ENCODE peak calls at places on chromosome 18, in five cellular contexts. D is stomach, E is retinal pigment epithelial cell, P is omental fat pad, N is GM10248. W is an unnamed sample.

GRCh38 chr18:79797518-79798345 is at the start of gene KCNG2:
- DNase-seq in D (no peak), E (no peak), P (no peak), N (peak), W (peak)

GRCh38 chr18:74064510-74064909 is 83.1 kb downstream of the FBXO15 start:
- DNase-seq in D (no peak), E (no peak), P (no peak), N (no peak), W (no peak)

GRCh38 chr18:32096936-32097335 is 5.3 kb downstream of the RNF138 start:
- DNase-seq in D (no peak), E (no peak), P (no peak), N (no peak), W (no peak)

GRCh38 chr18:23134780-23135678 is at the start of gene CABLES1:
- DNase-seq in D (peak), E (no peak), P (no peak), N (peak), W (peak)

GRCh38 chr18:23939896-23940295 is 74.7 kb upstream of the TTC39C start:
- DNase-seq in D (no peak), E (no peak), P (no peak), N (no peak), W (no peak)

GRCh38 chr18:44884446-44884845 is 203.8 kb downstream of the SETBP1 start:
- DNase-seq in D (no peak), E (no peak), P (no peak), N (no peak), W (no peak)

GRCh38 chr18:61742555-61743429 is 150.0 kb downstream of the RNF152 start:
- DNase-seq in D (no peak), E (no peak), P (no peak), N (no peak), W (peak)

GRCh38 chr18:11987527-11987926 is 6.2 kb downstream of the IMPA2 start:
- DNase-seq in D (no peak), E (no peak), P (no peak), N (no peak), W (no peak)

GRCh38 chr18:33572022-33572421 is 6.0 kb upstream of the ASXL3 start:
- DNase-seq in D (no peak), E (no peak), P (no peak), N (no peak), W (no peak)

GRCh38 chr18:48814490-48815181 is 136.1 kb downstream of the SMAD7 start:
- DNase-seq in D (peak), E (no peak), P (peak), N (no peak), W (no peak)

GRCh38 chr18:3453540-3454364 is 3.8 kb downstream of the TGIF1 start:
- DNase-seq in D (peak), E (no peak), P (no peak), N (no peak), W (peak)

GRCh38 chr18:67381608-67382150 is 134.8 kb downstream of the DSEL start:
- DNase-seq in D (no peak), E (no peak), P (no peak), N (no peak), W (no peak)

GRCh38 chr18:9913151-9913525 is 678 bp upstream of the VAPA start:
- DNase-seq in D (no peak), E (no peak), P (no peak), N (no peak), W (no peak)

GRCh38 chr18:22838639-22839487 is 94.3 kb upstream of the RBBP8 start:
- DNase-seq in D (no peak), E (no peak), P (no peak), N (no peak), W (no peak)

GRCh38 chr18:36493349-36494281 is 196.1 kb downstream of the FHOD3 start:
- DNase-seq in D (no peak), E (no peak), P (no peak), N (no peak), W (no peak)

GRCh38 chr18:74489631-74490030 is 6.5 kb upstream of the CNDP2 start:
- DNase-seq in D (no peak), E (no peak), P (no peak), N (no peak), W (no peak)

GRCh38 chr18:55097406-55098170 is 138.3 kb upstream of the CCDC68 start:
- DNase-seq in D (no peak), E (peak), P (no peak), N (no peak), W (no peak)

GRCh38 chr18:3889803-3890202 is 439.8 kb downstream of the TGIF1 start:
- DNase-seq in D (no peak), E (no peak), P (no peak), N (no peak), W (no peak)

GRCh38 chr18:65988371-65988770 is 237.6 kb downstream of the CDH7 start:
- DNase-seq in D (no peak), E (no peak), P (no peak), N (no peak), W (no peak)

GRCh38 chr18:70322928-70323327 is 34.1 kb downstream of the SOCS6 start:
- DNase-seq in D (no peak), E (peak), P (no peak), N (no peak), W (peak)

GRCh38 chr18:8966819-8967218 is 135.7 kb upstream of the NDUFV2 start:
- DNase-seq in D (no peak), E (no peak), P (no peak), N (no peak), W (no peak)

GRCh38 chr18:61992285-61992684 is 99.5 kb upstream of the RNF152 start:
- DNase-seq in D (no peak), E (peak), P (no peak), N (no peak), W (no peak)

GRCh38 chr18:34773961-34774754 is 64.1 kb downstream of the DTNA start:
- DNase-seq in D (peak), E (peak), P (peak), N (no peak), W (peak)

GRCh38 chr18:37328946-37329719 is 236.5 kb downstream of the CELF4 start:
- DNase-seq in D (no peak), E (no peak), P (no peak), N (no peak), W (no peak)

GRCh38 chr18:2431836-2432235 is 139.5 kb downstream of the METTL4 start:
- DNase-seq in D (no peak), E (no peak), P (no peak), N (no peak), W (no peak)

GRCh38 chr18:35071819-35072247 is 30.6 kb downstream of the MAPRE2 start:
- DNase-seq in D (no peak), E (no peak), P (no peak), N (no peak), W (no peak)

GRCh38 chr18:11147371-11147860 is 2.0 kb downstream of the PIEZO2 start:
- DNase-seq in D (no peak), E (no peak), P (no peak), N (no peak), W (no peak)

GRCh38 chr18:63206433-63207153 is 113.0 kb downstream of the BCL2 start:
- DNase-seq in D (no peak), E (no peak), P (no peak), N (no peak), W (no peak)

GRCh38 chr18:48973731-48974130 is 23.0 kb upstream of the SMAD7 start:
- DNase-seq in D (no peak), E (no peak), P (no peak), N (no peak), W (no peak)

GRCh38 chr18:31774960-31775359 is 14.3 kb upstream of the SLC25A52 start:
- DNase-seq in D (no peak), E (no peak), P (no peak), N (no peak), W (no peak)

GRCh38 chr18:295756-296155 is 27.9 kb upstream of the THOC1 start:
- DNase-seq in D (no peak), E (no peak), P (no peak), N (no peak), W (no peak)

DNA sequence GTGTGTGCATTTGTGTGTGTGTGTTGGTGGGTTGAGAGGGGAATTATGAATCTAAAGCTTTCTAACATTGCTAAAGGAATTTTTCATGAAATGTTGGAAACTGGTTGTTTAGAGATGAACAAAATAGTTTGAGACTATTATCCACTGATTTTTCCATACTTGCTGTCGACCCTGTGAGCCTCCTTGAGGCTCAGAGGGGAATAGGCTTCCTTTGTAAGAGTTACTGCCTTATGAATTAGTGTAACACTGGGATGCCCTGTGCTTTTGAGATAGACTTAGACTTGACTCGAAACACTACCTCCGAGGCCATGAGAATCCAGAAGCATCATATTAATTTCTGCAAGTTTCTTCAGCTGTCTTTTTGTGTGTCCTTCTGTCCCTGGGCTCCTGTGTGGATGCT is 37.9 kb downstream of the AQP4 start:
- DNase-seq in D (no peak), E (no peak), P (no peak), N (no peak), W (no peak)
- TF ChIP-seq CTCF in D (no peak), E (no peak), P (no peak), N (no peak), W (no peak)

DNA sequence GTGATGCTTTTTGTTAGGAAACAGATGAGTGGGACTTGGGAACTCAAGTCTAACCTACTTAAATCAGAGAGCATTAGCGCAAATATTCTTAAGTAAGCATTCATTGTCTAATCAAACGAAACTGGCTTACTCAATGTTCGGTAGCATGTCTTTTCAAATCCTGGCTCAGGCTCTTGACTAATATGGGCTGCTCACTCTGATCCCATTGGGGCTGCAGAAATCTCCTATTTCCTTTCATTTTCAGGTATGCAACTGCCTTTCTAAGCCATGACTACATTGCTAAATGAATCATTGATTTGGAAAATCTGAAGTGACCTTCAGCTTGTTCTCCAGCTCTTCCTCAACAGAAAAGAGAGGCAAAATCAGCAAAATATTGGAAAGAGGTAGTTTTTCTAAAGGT is 2084.4 kb upstream of the PIK3C3 start:
- DNase-seq in D (no peak), E (peak), P (no peak), N (no peak), W (no peak)
- TF ChIP-seq CTCF in D (no peak), E (no peak), P (no peak), N (no peak), W (no peak)

GRCh38 chr18:59275406-59275949 is 2.2 kb upstream of the RAX start:
- DNase-seq in D (no peak), E (no peak), P (no peak), N (no peak), W (no peak)

GRCh38 chr18:59273936-59274928 is 978 bp upstream of the RAX start:
- DNase-seq in D (no peak), E (no peak), P (no peak), N (no peak), W (no peak)

GRCh38 chr18:59271606-59272220 is 1.5 kb downstream of the RAX start:
- DNase-seq in D (no peak), E (peak), P (no peak), N (no peak), W (no peak)

GRCh38 chr18:59272221-59272888 is 899 bp downstream of the RAX start:
- DNase-seq in D (no peak), E (no peak), P (no peak), N (peak), W (no peak)

DNA sequence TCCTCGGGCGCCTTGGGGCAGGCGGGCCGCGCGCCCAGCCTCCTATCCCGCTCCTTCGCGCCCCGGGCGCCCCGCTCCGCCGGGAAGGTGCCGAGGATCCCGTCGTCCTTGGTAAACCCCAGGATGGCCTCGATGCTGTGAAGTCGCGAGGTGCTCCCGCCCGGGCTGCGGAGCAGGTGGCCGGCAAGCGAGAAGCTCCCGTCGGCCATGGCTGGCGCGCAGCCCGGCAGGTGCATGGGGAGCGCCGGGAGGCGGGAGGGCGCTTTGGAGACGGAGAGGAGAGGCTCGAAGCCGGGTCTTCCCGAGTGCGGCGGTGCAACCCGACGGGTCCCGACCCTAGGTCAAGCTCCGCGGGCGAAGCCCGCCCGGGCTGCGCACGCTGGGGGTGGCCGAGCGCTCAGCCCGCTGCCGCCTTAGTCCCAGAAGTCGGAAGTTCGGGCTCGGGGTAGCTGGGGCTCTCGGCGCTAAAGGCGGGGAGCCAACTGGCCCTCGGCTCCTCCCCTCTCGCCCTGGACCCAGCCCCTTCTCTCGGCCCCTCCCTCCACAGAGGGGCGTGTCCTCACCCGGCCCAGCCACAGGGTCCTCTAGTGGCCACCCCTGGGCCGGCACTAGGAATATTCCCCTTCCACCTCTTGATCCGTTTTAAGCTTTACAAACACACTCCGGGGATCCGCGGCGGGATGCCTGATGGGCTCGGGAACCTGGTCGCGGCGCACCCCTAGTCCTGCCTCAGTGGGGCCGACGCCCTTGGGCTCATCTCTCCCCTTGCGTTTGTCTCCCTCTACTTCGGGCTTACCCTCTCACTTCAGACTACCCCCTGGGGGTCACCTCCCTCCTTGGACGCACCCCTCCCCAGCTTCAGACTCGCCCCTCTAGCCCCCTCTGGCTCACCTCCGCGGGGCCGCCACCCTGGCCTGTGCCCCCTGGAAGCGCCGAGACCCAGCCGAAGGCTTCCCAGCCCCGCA is at the start of gene RAX:
- DNase-seq in D (no peak), E (peak), P (no peak), N (peak), W (peak)
- TF ChIP-seq CTCF in D (no peak), E (peak), P (no peak), N (peak), W (no peak)

GRCh38 chr18:76657428-76657827 is 162.4 kb upstream of the ZNF516 start:
- DNase-seq in D (no peak), E (no peak), P (no peak), N (no peak), W (no peak)
- TF ChIP-seq CTCF in D (no peak), E (no peak), P (no peak), N (no peak), W (no peak)

DNA sequence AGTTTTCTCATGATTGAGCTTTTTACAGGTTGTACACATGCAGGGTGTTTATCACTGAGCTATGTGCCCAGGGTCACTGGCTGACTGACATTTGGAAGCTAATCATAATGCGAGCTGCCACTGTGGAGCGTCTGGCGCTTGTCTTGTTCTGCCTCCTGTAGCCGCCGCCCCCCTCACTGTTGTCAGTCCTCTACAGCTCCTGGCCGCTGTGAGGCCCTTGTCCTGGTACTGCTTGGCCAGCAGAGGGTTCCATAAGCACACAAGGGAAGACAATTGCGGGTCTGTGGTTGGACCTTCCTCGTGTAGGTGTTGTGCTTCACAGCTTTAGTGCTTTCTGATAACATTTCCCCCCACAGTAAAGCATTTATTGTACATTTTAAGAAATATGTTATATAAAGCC is 105.6 kb upstream of the LDLRAD4 start:
- DNase-seq in D (peak), E (peak), P (no peak), N (no peak), W (peak)
- TF ChIP-seq CTCF in D (peak), E (peak), P (no peak), N (no peak), W (peak)

GRCh38 chr18:28091197-28091596 is 85.7 kb downstream of the CDH2 start:
- DNase-seq in D (no peak), E (no peak), P (no peak), N (no peak), W (no peak)

GRCh38 chr18:28081516-28081915 is 95.4 kb downstream of the CDH2 start:
- DNase-seq in D (no peak), E (no peak), P (no peak), N (no peak), W (no peak)

GRCh38 chr18:28087173-28087563 is 89.8 kb downstream of the CDH2 start:
- DNase-seq in D (peak), E (no peak), P (no peak), N (no peak), W (peak)

GRCh38 chr18:28088477-28088876 is 88.5 kb downstream of the CDH2 start:
- DNase-seq in D (no peak), E (no peak), P (no peak), N (no peak), W (no peak)

DNA sequence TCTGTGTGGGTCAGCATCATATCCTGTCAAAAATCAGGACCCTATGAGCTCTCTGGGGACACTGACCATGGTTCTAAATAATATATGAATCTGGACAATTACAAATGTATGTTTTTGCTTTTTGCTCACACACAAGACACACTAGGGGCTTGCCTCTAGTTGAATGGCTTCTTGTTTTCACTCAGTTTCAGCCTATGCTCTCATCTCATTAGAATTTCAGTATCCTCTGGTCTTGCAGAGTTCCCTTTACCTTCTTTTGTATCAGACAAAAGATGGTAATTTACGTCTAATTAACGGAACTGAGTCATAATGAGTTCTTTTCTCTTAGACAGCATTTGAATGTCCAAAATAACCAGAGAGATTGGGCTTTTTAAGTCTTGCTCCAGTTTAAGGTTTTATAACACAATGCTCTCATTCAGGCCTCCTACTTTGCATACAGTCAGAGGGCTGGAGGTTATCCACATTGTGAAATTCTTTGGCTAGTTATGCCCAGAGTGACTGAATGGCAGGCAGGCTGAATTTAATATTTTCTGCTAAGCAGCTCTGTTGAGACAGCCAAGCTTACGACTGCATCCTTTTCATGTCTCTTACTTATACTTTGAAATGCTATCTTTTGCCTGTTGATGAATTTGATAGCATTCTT is 90.3 kb downstream of the CDH2 start:
- DNase-seq in D (no peak), E (peak), P (no peak), N (no peak), W (no peak)
- TF ChIP-seq CTCF in D (no peak), E (no peak), P (no peak), N (no peak), W (no peak)

DNA sequence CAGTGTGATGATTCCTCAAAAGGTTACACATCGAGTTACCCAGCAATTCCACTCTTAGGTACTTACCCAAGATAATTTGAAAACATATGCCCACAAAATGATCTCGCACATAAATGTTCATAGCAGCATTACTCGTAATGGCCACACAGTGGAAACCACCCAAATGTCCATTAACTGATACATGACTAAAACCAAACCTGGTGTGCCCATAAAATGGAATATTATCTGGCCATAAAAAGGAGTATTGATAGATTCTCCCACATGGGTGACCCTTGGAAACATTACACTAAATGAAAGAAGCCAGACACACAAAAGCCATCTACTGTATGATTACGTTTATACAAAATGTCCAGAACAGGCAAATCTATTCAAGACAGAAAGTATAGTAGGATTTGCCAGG is 70.4 kb downstream of the ALPK2 start:
- DNase-seq in D (no peak), E (no peak), P (no peak), N (no peak), W (no peak)
- TF ChIP-seq CTCF in D (no peak), E (no peak), P (no peak), N (no peak), W (no peak)

GRCh38 chr18:52422985-52423601 is 83.1 kb downstream of the DCC start:
- DNase-seq in D (no peak), E (no peak), P (no peak), N (no peak), W (no peak)
- TF ChIP-seq CTCF in D (no peak), E (no peak), P (no peak), N (no peak), W (no peak)

DNA sequence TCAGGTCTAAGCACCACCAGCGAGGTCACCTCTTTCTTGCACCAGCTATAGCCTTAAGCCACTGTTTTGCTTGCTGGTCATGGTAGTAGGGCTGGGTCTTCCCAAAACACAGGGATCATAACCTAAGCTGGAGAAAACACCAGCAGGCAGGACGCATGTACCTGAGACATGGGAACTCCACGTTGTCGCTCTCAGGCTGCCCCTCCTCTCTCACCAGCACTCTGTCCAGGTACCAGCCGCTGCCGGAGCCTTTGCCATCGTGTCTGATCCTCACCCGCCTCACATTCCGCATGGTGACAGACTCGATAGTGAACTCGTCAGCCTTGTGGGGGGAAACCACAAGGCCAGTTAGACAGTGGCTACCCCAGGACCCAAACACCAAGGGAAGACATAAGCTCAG is 79.5 kb downstream of the LOXHD1 start:
- DNase-seq in D (no peak), E (no peak), P (no peak), N (no peak), W (no peak)
- TF ChIP-seq CTCF in D (no peak), E (no peak), P (no peak), N (no peak), W (no peak)